ENCODE peak calls at places on chromosomes 16 and 17, in nine cellular contexts. Y is OCI-LY7, H is neural progenitor cell, F is A549, X is heart left ventricle, A is IMR-90, P is tibial artery, N is mammary epithelial cell, K is right lobe of liver. S is an unnamed sample. For H3K9me3, the result is how much of the 10 kb centered on the place peaks cover.

GRCh38 chr16:56988948-56989945 is at the start of gene NLRC5:
- DNase-seq in Y (peak), H (peak), F (peak), X (peak), A (peak), P (peak), N (peak), K (peak), S (peak)

GRCh38 chr16:50202926-50203624 is 50.0 kb downstream of the TENT4B start:
- DNase-seq in Y (no peak), H (no peak), F (peak), X (no peak), A (peak), P (no peak), N (peak), K (no peak), S (no peak)

GRCh38 chr16:53967172-53967571 is 263.2 kb downstream of the FTO start:
- DNase-seq in Y (no peak), H (no peak), F (no peak), X (peak), A (no peak), P (no peak), N (no peak), K (no peak), S (no peak)

GRCh38 chr16:842631-843560 is 42.4 kb upstream of the GNG13 start:
- DNase-seq in Y (no peak), H (no peak), F (no peak), X (no peak), A (no peak), P (no peak), N (no peak), K (no peak), S (no peak)

GRCh38 chr17:27236710-27237315 is 57.1 kb upstream of the WSB1 start:
- DNase-seq in Y (peak), H (peak), F (peak), X (peak), A (peak), P (peak), N (peak), K (peak), S (peak)

GRCh38 chr17:57612202-57613071 is 132.7 kb downstream of the CCDC182 start:
- DNase-seq in Y (peak), H (peak), F (no peak), X (no peak), A (no peak), P (no peak), N (no peak), K (no peak), S (no peak)

GRCh38 chr17:14341866-14342265 is 41.0 kb downstream of the HS3ST3B1 start:
- DNase-seq in Y (no peak), H (peak), F (no peak), X (no peak), A (no peak), P (no peak), N (no peak), K (no peak), S (no peak)

GRCh38 chr17:66443601-66444000 is 141.2 kb downstream of the PRKCA start:
- DNase-seq in Y (no peak), H (no peak), F (no peak), X (no peak), A (no peak), P (no peak), N (peak), K (no peak), S (no peak)

GRCh38 chr16:85554114-85554790 is 58.9 kb upstream of the GSE1 start:
- DNase-seq in Y (peak), H (peak), F (peak), X (peak), A (peak), P (peak), N (peak), K (peak), S (peak)

GRCh38 chr17:60110586-60110985 is 31.9 kb upstream of the HEATR6 start:
- DNase-seq in Y (no peak), H (no peak), F (no peak), X (no peak), A (no peak), P (no peak), N (no peak), K (no peak), S (no peak)

GRCh38 chr17:752620-753219 is 656 bp upstream of the GEMIN4 start:
- DNase-seq in Y (no peak), H (peak), F (peak), X (peak), A (peak), P (peak), N (no peak), K (peak), S (peak)

GRCh38 chr17:6713130-6713917 is at the start of gene SLC13A5:
- DNase-seq in Y (no peak), H (peak), F (peak), X (no peak), A (no peak), P (no peak), N (peak), K (peak), S (no peak)

GRCh38 chr16:48499822-48500440 is 110.0 kb downstream of the N4BP1 start:
- DNase-seq in Y (no peak), H (no peak), F (no peak), X (no peak), A (peak), P (peak), N (peak), K (no peak), S (no peak)

GRCh38 chr16:15521758-15522509 is 87.5 kb downstream of the BMERB1 start:
- DNase-seq in Y (no peak), H (no peak), F (no peak), X (peak), A (no peak), P (peak), N (peak), K (no peak), S (no peak)

GRCh38 chr17:45740553-45741330 is 43.4 kb upstream of the CRHR1 start:
- DNase-seq in Y (peak), H (peak), F (peak), X (peak), A (peak), P (no peak), N (peak), K (no peak), S (no peak)

GRCh38 chr17:57260325-57261083 is 4.2 kb downstream of the MSI2 start:
- DNase-seq in Y (peak), H (no peak), F (no peak), X (no peak), A (no peak), P (no peak), N (no peak), K (no peak), S (no peak)

GRCh38 chr17:74309902-74310301 is 16.1 kb upstream of the KIF19 start:
- DNase-seq in Y (no peak), H (no peak), F (no peak), X (no peak), A (no peak), P (no peak), N (no peak), K (no peak), S (no peak)

GRCh38 chr17:78745407-78746088 is 36.5 kb downstream of the CYTH1 start:
- DNase-seq in Y (peak), H (peak), F (no peak), X (no peak), A (peak), P (no peak), N (no peak), K (no peak), S (peak)

GRCh38 chr17:64992325-64992802 is 64.2 kb downstream of the GNA13 start:
- DNase-seq in Y (no peak), H (no peak), F (peak), X (no peak), A (peak), P (no peak), N (peak), K (no peak), S (no peak)

GRCh38 chr16:188674-189073 is 8.4 kb downstream of the HBQ1 start:
- DNase-seq in Y (peak), H (no peak), F (no peak), X (no peak), A (no peak), P (no peak), N (no peak), K (no peak), S (no peak)

GRCh38 chr16:85029413-85029794 is 1.8 kb downstream of the KIAA0513 start:
- DNase-seq in Y (no peak), H (no peak), F (no peak), X (no peak), A (peak), P (no peak), N (peak), K (no peak), S (peak)

GRCh38 chr16:67987460-67988160 is 7.3 kb upstream of the DPEP3 start:
- DNase-seq in Y (no peak), H (no peak), F (no peak), X (peak), A (no peak), P (no peak), N (peak), K (no peak), S (no peak)

GRCh38 chr16:2035431-2036199 is 8.9 kb downstream of the NHERF2 start:
- DNase-seq in Y (no peak), H (peak), F (no peak), X (peak), A (peak), P (peak), N (no peak), K (peak), S (no peak)

GRCh38 chr17:39939588-39940419 is 12.3 kb downstream of the LRRC3C start:
- DNase-seq in Y (peak), H (peak), F (peak), X (peak), A (peak), P (no peak), N (peak), K (no peak), S (no peak)

GRCh38 chr16:67055712-67056487 is 27.0 kb downstream of the CBFB start:
- DNase-seq in Y (no peak), H (no peak), F (peak), X (no peak), A (peak), P (no peak), N (peak), K (no peak), S (no peak)

GRCh38 chr17:57108656-57109392 is 23.8 kb downstream of the AKAP1 start:
- DNase-seq in Y (no peak), H (peak), F (no peak), X (peak), A (no peak), P (peak), N (no peak), K (peak), S (no peak)

GRCh38 chr16:55116165-55116894 is 185.7 kb downstream of the IRX5 start:
- DNase-seq in Y (no peak), H (no peak), F (no peak), X (no peak), A (peak), P (no peak), N (peak), K (no peak), S (no peak)

GRCh38 chr17:31595666-31596381 is 204.3 kb downstream of the RAB11FIP4 start:
- DNase-seq in Y (no peak), H (no peak), F (no peak), X (no peak), A (no peak), P (no peak), N (no peak), K (peak), S (no peak)

GRCh38 chr17:14276535-14277250 is 24.2 kb upstream of the HS3ST3B1 start:
- DNase-seq in Y (no peak), H (no peak), F (no peak), X (no peak), A (no peak), P (no peak), N (no peak), K (no peak), S (no peak)

GRCh38 chr17:27609606-27610303 is 21.2 kb upstream of the LGALS9 start:
- DNase-seq in Y (peak), H (peak), F (peak), X (peak), A (peak), P (no peak), N (peak), K (peak), S (no peak)

GRCh38 chr17:22310717-22311686 is 618.7 kb downstream of the KCNJ18 start:
- DNase-seq in Y (no peak), H (no peak), F (peak), X (no peak), A (no peak), P (no peak), N (no peak), K (no peak), S (no peak)
- H3K9me3 ChIP-seq in Y (under half), H (under half), F (under half), X (under half), A (under half), P (under half), N (under half), K (under half), S (under half)

GRCh38 chr17:9044796-9045470 is 23.6 kb downstream of the NTN1 start:
- DNase-seq in Y (no peak), H (no peak), F (no peak), X (no peak), A (no peak), P (no peak), N (peak), K (no peak), S (no peak)
- H3K9me3 ChIP-seq in Y (under half), H (under half), F (under half), X (under half), A (under half), P (under half), N (under half), K (under half), S (under half)

GRCh38 chr16:89653656-89654295 is 3.7 kb downstream of the CHMP1A start:
- DNase-seq in Y (no peak), H (no peak), F (no peak), X (peak), A (no peak), P (no peak), N (no peak), K (no peak), S (no peak)
- H3K9me3 ChIP-seq in Y (under half), H (under half), F (under half), X (under half), A (under half), P (under half), N (under half), K (under half), S (under half)

GRCh38 chr16:74734361-74735161 is 33.9 kb upstream of the MLKL start:
- DNase-seq in Y (no peak), H (peak), F (no peak), X (no peak), A (no peak), P (no peak), N (no peak), K (no peak), S (no peak)

GRCh38 chr16:74732951-74733350 is 32.3 kb upstream of the MLKL start:
- DNase-seq in Y (no peak), H (no peak), F (no peak), X (no peak), A (no peak), P (no peak), N (no peak), K (no peak), S (no peak)

GRCh38 chr16:74735554-74735953 is 34.9 kb upstream of the MLKL start:
- DNase-seq in Y (no peak), H (no peak), F (no peak), X (no peak), A (no peak), P (no peak), N (no peak), K (no peak), S (no peak)

GRCh38 chr16:74736531-74737157 is 36.0 kb upstream of the MLKL start:
- DNase-seq in Y (no peak), H (no peak), F (no peak), X (no peak), A (no peak), P (no peak), N (no peak), K (no peak), S (no peak)

DNA sequence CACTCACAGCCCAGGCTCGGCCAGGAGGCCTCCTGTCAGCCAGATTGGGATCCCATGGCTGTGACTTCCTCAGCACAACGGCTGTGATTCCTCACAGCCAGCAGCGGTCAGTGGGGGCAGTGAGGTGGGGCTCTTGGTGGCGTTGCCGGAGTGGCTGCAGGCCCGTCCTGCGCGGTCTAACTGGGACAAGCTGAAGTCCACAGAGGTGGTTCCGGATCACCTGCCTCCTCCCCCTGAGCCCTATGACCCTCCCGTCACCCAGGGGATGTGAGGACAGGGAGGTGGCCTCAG is 34.4 kb upstream of the MLKL start:
- DNase-seq in Y (no peak), H (no peak), F (no peak), X (no peak), A (no peak), P (no peak), N (no peak), K (no peak), S (no peak)
- H3K9me3 ChIP-seq in Y (under half), H (under half), F (under half), X (under half), A (under half), P (under half), N (under half), K (under half), S (under half)

DNA sequence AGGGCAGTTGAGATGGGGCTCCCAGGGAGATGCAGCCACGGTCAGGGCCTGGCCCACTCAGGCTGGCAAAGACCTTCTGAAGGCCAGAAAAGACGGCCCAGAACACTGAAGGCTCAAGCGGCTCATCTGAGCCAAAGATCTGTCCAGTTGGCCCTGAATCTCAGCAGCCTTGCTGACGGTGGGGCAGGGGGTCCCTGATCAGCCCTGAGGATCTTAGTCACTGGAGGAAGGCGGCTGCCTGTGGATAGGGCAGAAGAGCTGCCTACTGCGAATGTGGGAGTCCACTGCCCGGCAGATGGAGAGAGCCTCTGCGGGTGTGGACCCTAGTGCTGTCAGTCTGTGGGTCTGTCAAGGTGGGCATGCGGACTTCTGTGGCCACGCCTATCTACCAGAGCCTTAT is 1738.2 kb downstream of the TP53TG3F start:
- DNase-seq in Y (no peak), H (no peak), F (no peak), X (no peak), A (no peak), P (no peak), N (no peak), K (no peak), S (no peak)
- H3K9me3 ChIP-seq in Y (under half), H (under half), F (under half), X (under half), A (under half), P (under half), N (under half), K (under half), S (under half)

GRCh38 chr17:81027591-81028505 is 7.1 kb upstream of the BAIAP2 start:
- DNase-seq in Y (no peak), H (no peak), F (no peak), X (peak), A (no peak), P (no peak), N (no peak), K (peak), S (no peak)

GRCh38 chr17:81026266-81027036 is 8.5 kb upstream of the BAIAP2 start:
- DNase-seq in Y (no peak), H (no peak), F (no peak), X (peak), A (no peak), P (no peak), N (no peak), K (peak), S (no peak)

GRCh38 chr17:81027038-81027437 is 7.9 kb upstream of the BAIAP2 start:
- DNase-seq in Y (no peak), H (no peak), F (no peak), X (peak), A (no peak), P (no peak), N (no peak), K (no peak), S (no peak)

GRCh38 chr17:81025756-81026155 is 9.2 kb upstream of the BAIAP2 start:
- DNase-seq in Y (no peak), H (no peak), F (no peak), X (peak), A (no peak), P (no peak), N (no peak), K (peak), S (no peak)

DNA sequence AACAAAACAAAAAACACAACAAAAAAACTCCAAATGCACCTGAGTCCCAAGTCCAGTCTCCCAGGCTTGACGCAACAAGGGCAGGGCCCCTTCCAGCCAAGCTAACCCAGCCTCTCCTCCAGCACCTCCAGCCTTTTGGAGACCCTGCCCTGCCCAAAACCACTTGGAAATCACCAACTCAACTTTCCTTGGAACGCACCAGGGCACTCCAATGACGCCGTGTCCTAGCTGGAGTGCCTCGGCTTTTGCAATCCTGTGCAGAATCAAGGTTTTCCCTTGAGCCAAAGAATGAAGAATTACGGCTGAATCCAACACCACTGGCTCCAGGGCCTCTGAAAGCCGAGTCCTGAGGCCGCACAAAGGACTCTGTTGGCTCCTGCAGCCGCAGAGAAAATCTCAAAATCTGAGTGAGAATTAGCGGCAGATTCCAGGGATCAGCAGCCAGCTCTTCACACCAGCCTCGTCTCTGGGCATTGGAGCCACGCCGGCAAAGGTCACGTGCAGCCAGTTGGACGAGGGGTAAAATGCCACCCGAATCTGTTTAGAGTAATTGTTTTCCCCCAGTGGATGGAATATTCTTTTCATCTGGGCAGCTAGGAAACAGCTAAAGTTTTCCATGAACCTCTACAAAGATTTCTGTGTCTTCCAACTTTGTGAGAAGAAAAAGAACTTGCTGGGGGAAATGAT is 9.7 kb upstream of the BAIAP2 start:
- DNase-seq in Y (no peak), H (no peak), F (no peak), X (peak), A (no peak), P (no peak), N (no peak), K (peak), S (no peak)
- H3K9me3 ChIP-seq in Y (under half), H (under half), F (under half), X (under half), A (under half), P (under half), N (under half), K (under half), S (under half)

GRCh38 chr17:28796062-28796461 is 46.5 kb downstream of the FAM222B start:
- DNase-seq in Y (no peak), H (no peak), F (no peak), X (no peak), A (no peak), P (no peak), N (no peak), K (no peak), S (no peak)
- H3K9me3 ChIP-seq in Y (under half), H (under half), F (under half), X (under half), A (under half), P (under half), N (under half), K (under half), S (under half)

GRCh38 chr16:3059723-3060242 is 5.7 kb upstream of the IL32 start:
- DNase-seq in Y (no peak), H (no peak), F (no peak), X (no peak), A (no peak), P (no peak), N (no peak), K (no peak), S (no peak)
- H3K9me3 ChIP-seq in Y (under half), H (under half), F (under half), X (under half), A (under half), P (under half), N (under half), K (under half), S (under half)

GRCh38 chr16:69526831-69527655 is 38.7 kb upstream of the NFAT5 start:
- DNase-seq in Y (no peak), H (no peak), F (no peak), X (no peak), A (no peak), P (no peak), N (no peak), K (no peak), S (no peak)
- H3K9me3 ChIP-seq in Y (under half), H (under half), F (under half), X (under half), A (under half), P (under half), N (under half), K (under half), S (under half)

GRCh38 chr16:5607169-5607568 is 509.6 kb upstream of the EEF2KMT start:
- DNase-seq in Y (no peak), H (no peak), F (no peak), X (no peak), A (no peak), P (no peak), N (no peak), K (no peak), S (no peak)
- H3K9me3 ChIP-seq in Y (under half), H (under half), F (under half), X (under half), A (under half), P (under half), N (under half), K (under half), S (under half)

S was measured in T-helper 17 cell.